ENCODE peak calls at places on chromosomes 5 and 9, in seven cellular contexts. One of them, this sample, is unnamed.

GRCh38 chr9:1871486-1872181 is 143.5 kb upstream of the SMARCA2 start:
- DNase-seq in GM04504: no peak
- DNase-seq in HCEC 1CT: no peak
- DNase-seq in right lobe of liver: no peak
- DNase-seq in A549: no peak
- DNase-seq in tibial artery: no peak
- DNase-seq in SK-MEL-5: peak
- DNase-seq in this sample: no peak

GRCh38 chr5:1793301-1793740 is 6.3 kb downstream of the MRPL36 start:
- DNase-seq in GM04504: no peak
- DNase-seq in HCEC 1CT: no peak
- DNase-seq in right lobe of liver: no peak
- DNase-seq in A549: no peak
- DNase-seq in tibial artery: no peak
- DNase-seq in SK-MEL-5: no peak
- DNase-seq in this sample: no peak

GRCh38 chr5:54761213-54761701 is 224.1 kb downstream of the ESM1 start:
- DNase-seq in GM04504: peak
- DNase-seq in HCEC 1CT: peak
- DNase-seq in right lobe of liver: no peak
- DNase-seq in A549: peak
- DNase-seq in tibial artery: peak
- DNase-seq in SK-MEL-5: no peak
- DNase-seq in this sample: peak

GRCh38 chr9:77375956-77376532 is 198.7 kb downstream of the VPS13A start:
- DNase-seq in GM04504: peak
- DNase-seq in HCEC 1CT: peak
- DNase-seq in right lobe of liver: no peak
- DNase-seq in A549: no peak
- DNase-seq in tibial artery: no peak
- DNase-seq in SK-MEL-5: no peak
- DNase-seq in this sample: no peak

GRCh38 chr9:84152204-84152603 is 171.6 kb downstream of the RMI1 start:
- DNase-seq in GM04504: no peak
- DNase-seq in HCEC 1CT: no peak
- DNase-seq in right lobe of liver: no peak
- DNase-seq in A549: no peak
- DNase-seq in tibial artery: no peak
- DNase-seq in SK-MEL-5: no peak
- DNase-seq in this sample: no peak

GRCh38 chr9:122806661-122807060 is 6.7 kb downstream of the OR1K1 start:
- DNase-seq in GM04504: no peak
- DNase-seq in HCEC 1CT: peak
- DNase-seq in right lobe of liver: no peak
- DNase-seq in A549: no peak
- DNase-seq in tibial artery: no peak
- DNase-seq in SK-MEL-5: no peak
- DNase-seq in this sample: no peak

GRCh38 chr5:122063836-122064235 is 14.2 kb downstream of the LOX start:
- DNase-seq in GM04504: no peak
- DNase-seq in HCEC 1CT: peak
- DNase-seq in right lobe of liver: no peak
- DNase-seq in A549: no peak
- DNase-seq in tibial artery: no peak
- DNase-seq in SK-MEL-5: no peak
- DNase-seq in this sample: no peak

GRCh38 chr5:1800470-1801060 is 642 bp upstream of the NDUFS6 start:
- DNase-seq in GM04504: no peak
- DNase-seq in HCEC 1CT: no peak
- DNase-seq in right lobe of liver: no peak
- DNase-seq in A549: peak
- DNase-seq in tibial artery: peak
- DNase-seq in SK-MEL-5: no peak
- DNase-seq in this sample: no peak

GRCh38 chr5:25975881-25976280 is 1062.5 kb downstream of the CDH9 start:
- DNase-seq in GM04504: no peak
- DNase-seq in HCEC 1CT: no peak
- DNase-seq in right lobe of liver: no peak
- DNase-seq in A549: no peak
- DNase-seq in tibial artery: no peak
- DNase-seq in SK-MEL-5: peak
- DNase-seq in this sample: no peak

GRCh38 chr5:72208324-72208723 is 101.0 kb downstream of the MAP1B start:
- DNase-seq in GM04504: no peak
- DNase-seq in HCEC 1CT: no peak
- DNase-seq in right lobe of liver: no peak
- DNase-seq in A549: no peak
- DNase-seq in tibial artery: no peak
- DNase-seq in SK-MEL-5: no peak
- DNase-seq in this sample: no peak

GRCh38 chr5:128669803-128670202 is 131.8 kb upstream of the FBN2 start:
- DNase-seq in GM04504: no peak
- DNase-seq in HCEC 1CT: peak
- DNase-seq in right lobe of liver: no peak
- DNase-seq in A549: peak
- DNase-seq in tibial artery: no peak
- DNase-seq in SK-MEL-5: no peak
- DNase-seq in this sample: no peak

GRCh38 chr5:143195496-143195895 is 208.0 kb downstream of the NR3C1 start:
- DNase-seq in GM04504: no peak
- DNase-seq in HCEC 1CT: no peak
- DNase-seq in right lobe of liver: no peak
- DNase-seq in A549: no peak
- DNase-seq in tibial artery: no peak
- DNase-seq in SK-MEL-5: no peak
- DNase-seq in this sample: no peak

GRCh38 chr9:81588148-81588874 is 101.0 kb downstream of the TLE1 start:
- DNase-seq in GM04504: peak
- DNase-seq in HCEC 1CT: no peak
- DNase-seq in right lobe of liver: peak
- DNase-seq in A549: peak
- DNase-seq in tibial artery: peak
- DNase-seq in SK-MEL-5: no peak
- DNase-seq in this sample: no peak

GRCh38 chr5:68565427-68565826 is 349.9 kb downstream of the PIK3R1 start:
- DNase-seq in GM04504: no peak
- DNase-seq in HCEC 1CT: no peak
- DNase-seq in right lobe of liver: no peak
- DNase-seq in A549: no peak
- DNase-seq in tibial artery: no peak
- DNase-seq in SK-MEL-5: no peak
- DNase-seq in this sample: no peak

GRCh38 chr9:114289106-114289505 is 33.8 kb upstream of the ORM1 start:
- DNase-seq in GM04504: no peak
- DNase-seq in HCEC 1CT: no peak
- DNase-seq in right lobe of liver: no peak
- DNase-seq in A549: no peak
- DNase-seq in tibial artery: peak
- DNase-seq in SK-MEL-5: no peak
- DNase-seq in this sample: no peak

GRCh38 chr5:179974946-179975712 is 67.4 kb upstream of the TBC1D9B start:
- DNase-seq in GM04504: no peak
- DNase-seq in HCEC 1CT: no peak
- DNase-seq in right lobe of liver: peak
- DNase-seq in A549: peak
- DNase-seq in tibial artery: no peak
- DNase-seq in SK-MEL-5: peak
- DNase-seq in this sample: no peak

GRCh38 chr9:104090578-104090977 is 3.5 kb upstream of the SMC2 start:
- DNase-seq in GM04504: no peak
- DNase-seq in HCEC 1CT: no peak
- DNase-seq in right lobe of liver: no peak
- DNase-seq in A549: no peak
- DNase-seq in tibial artery: no peak
- DNase-seq in SK-MEL-5: no peak
- DNase-seq in this sample: no peak

GRCh38 chr5:55159763-55160492 is at the start of gene GPX8:
- DNase-seq in GM04504: peak
- DNase-seq in HCEC 1CT: peak
- DNase-seq in right lobe of liver: no peak
- DNase-seq in A549: peak
- DNase-seq in tibial artery: no peak
- DNase-seq in SK-MEL-5: peak
- DNase-seq in this sample: no peak

GRCh38 chr5:17713301-17713700 is 79.0 kb downstream of the TAF11L14 start:
- DNase-seq in GM04504: no peak
- DNase-seq in HCEC 1CT: no peak
- DNase-seq in right lobe of liver: no peak
- DNase-seq in A549: peak
- DNase-seq in tibial artery: no peak
- DNase-seq in SK-MEL-5: no peak
- DNase-seq in this sample: no peak